ENCODE peak calls at places on chromosome 6, in four cellular contexts. One of them, this sample, is unnamed.

GRCh38 chr6:134422426-134423231 is 104.7 kb upstream of the SGK1 start:
- DNase-seq in trophoblast cell: peak
- DNase-seq in IMR-90: peak
- DNase-seq in mesendoderm: peak
- DNase-seq in this sample: no peak

GRCh38 chr6:150878347-150879213 is 13.1 kb downstream of the MTHFD1L start:
- DNase-seq in trophoblast cell: no peak
- DNase-seq in IMR-90: no peak
- DNase-seq in mesendoderm: peak
- DNase-seq in this sample: peak

GRCh38 chr6:139625081-139625939 is 250.9 kb upstream of the CITED2 start:
- DNase-seq in trophoblast cell: no peak
- DNase-seq in IMR-90: no peak
- DNase-seq in mesendoderm: no peak
- DNase-seq in this sample: no peak

GRCh38 chr6:129731396-129731795 is 21.4 kb upstream of the ARHGAP18 start:
- DNase-seq in trophoblast cell: no peak
- DNase-seq in IMR-90: no peak
- DNase-seq in mesendoderm: peak
- DNase-seq in this sample: no peak

GRCh38 chr6:42140051-42140450 is 2.4 kb downstream of the C6orf132 start:
- DNase-seq in trophoblast cell: no peak
- DNase-seq in IMR-90: no peak
- DNase-seq in mesendoderm: no peak
- DNase-seq in this sample: no peak

GRCh38 chr6:75932067-75932466 is 140.4 kb downstream of the IMPG1 start:
- DNase-seq in trophoblast cell: peak
- DNase-seq in IMR-90: peak
- DNase-seq in mesendoderm: peak
- DNase-seq in this sample: peak

GRCh38 chr6:126721581-126722145 is 381.7 kb downstream of the CENPW start:
- DNase-seq in trophoblast cell: peak
- DNase-seq in IMR-90: peak
- DNase-seq in mesendoderm: no peak
- DNase-seq in this sample: no peak

GRCh38 chr6:167115054-167115453 is 7.8 kb upstream of the CCR6 start:
- DNase-seq in trophoblast cell: no peak
- DNase-seq in IMR-90: no peak
- DNase-seq in mesendoderm: no peak
- DNase-seq in this sample: no peak

GRCh38 chr6:53066059-53066406 is 829 bp downstream of the FBXO9 start:
- DNase-seq in trophoblast cell: peak
- DNase-seq in IMR-90: peak
- DNase-seq in mesendoderm: peak
- DNase-seq in this sample: no peak

GRCh38 chr6:140546640-140547039 is 1172.2 kb upstream of the CITED2 start:
- DNase-seq in trophoblast cell: no peak
- DNase-seq in IMR-90: peak
- DNase-seq in mesendoderm: no peak
- DNase-seq in this sample: no peak

GRCh38 chr6:147869223-147869600 is 360.7 kb downstream of the SAMD5 start:
- DNase-seq in trophoblast cell: no peak
- DNase-seq in IMR-90: no peak
- DNase-seq in mesendoderm: no peak
- DNase-seq in this sample: no peak

GRCh38 chr6:8219352-8219943 is 117.1 kb upstream of the EEF1E1 start:
- DNase-seq in trophoblast cell: peak
- DNase-seq in IMR-90: peak
- DNase-seq in mesendoderm: peak
- DNase-seq in this sample: no peak

GRCh38 chr6:33823806-33824205 is 20.0 kb upstream of the MLN start:
- DNase-seq in trophoblast cell: no peak
- DNase-seq in IMR-90: no peak
- DNase-seq in mesendoderm: no peak
- DNase-seq in this sample: no peak

GRCh38 chr6:33826537-33826936 is 22.7 kb upstream of the MLN start:
- DNase-seq in trophoblast cell: no peak
- DNase-seq in IMR-90: no peak
- DNase-seq in mesendoderm: no peak
- DNase-seq in this sample: no peak

GRCh38 chr6:33827546-33828451 is 24.0 kb upstream of the MLN start:
- DNase-seq in trophoblast cell: no peak
- DNase-seq in IMR-90: peak
- DNase-seq in mesendoderm: no peak
- DNase-seq in this sample: no peak

GRCh38 chr6:33822575-33823395 is 19.0 kb upstream of the MLN start:
- DNase-seq in trophoblast cell: no peak
- DNase-seq in IMR-90: no peak
- DNase-seq in mesendoderm: peak
- DNase-seq in this sample: peak

GRCh38 chr6:33824461-33825154 is 20.8 kb upstream of the MLN start:
- DNase-seq in trophoblast cell: no peak
- DNase-seq in IMR-90: peak
- DNase-seq in mesendoderm: peak
- DNase-seq in this sample: no peak
- H2BK120ac ChIP-seq in trophoblast cell: no peak
- H2BK120ac ChIP-seq in IMR-90: peak
- H2BK120ac ChIP-seq in mesendoderm: no peak
- H2BK120ac ChIP-seq in this sample: no peak

GRCh38 chr6:158026054-158026900 is 44.6 kb downstream of the SYNJ2 start:
- DNase-seq in trophoblast cell: peak
- DNase-seq in IMR-90: peak
- DNase-seq in mesendoderm: peak
- DNase-seq in this sample: peak

GRCh38 chr6:158027590-158028285 is 46.1 kb downstream of the SYNJ2 start:
- DNase-seq in trophoblast cell: no peak
- DNase-seq in IMR-90: no peak
- DNase-seq in mesendoderm: peak
- DNase-seq in this sample: no peak

GRCh38 chr6:158028421-158028820 is 46.8 kb downstream of the SYNJ2 start:
- DNase-seq in trophoblast cell: no peak
- DNase-seq in IMR-90: no peak
- DNase-seq in mesendoderm: no peak
- DNase-seq in this sample: no peak

GRCh38 chr6:158028876-158029275 is 47.2 kb downstream of the SYNJ2 start:
- DNase-seq in trophoblast cell: no peak
- DNase-seq in IMR-90: no peak
- DNase-seq in mesendoderm: no peak
- DNase-seq in this sample: no peak

DNA sequence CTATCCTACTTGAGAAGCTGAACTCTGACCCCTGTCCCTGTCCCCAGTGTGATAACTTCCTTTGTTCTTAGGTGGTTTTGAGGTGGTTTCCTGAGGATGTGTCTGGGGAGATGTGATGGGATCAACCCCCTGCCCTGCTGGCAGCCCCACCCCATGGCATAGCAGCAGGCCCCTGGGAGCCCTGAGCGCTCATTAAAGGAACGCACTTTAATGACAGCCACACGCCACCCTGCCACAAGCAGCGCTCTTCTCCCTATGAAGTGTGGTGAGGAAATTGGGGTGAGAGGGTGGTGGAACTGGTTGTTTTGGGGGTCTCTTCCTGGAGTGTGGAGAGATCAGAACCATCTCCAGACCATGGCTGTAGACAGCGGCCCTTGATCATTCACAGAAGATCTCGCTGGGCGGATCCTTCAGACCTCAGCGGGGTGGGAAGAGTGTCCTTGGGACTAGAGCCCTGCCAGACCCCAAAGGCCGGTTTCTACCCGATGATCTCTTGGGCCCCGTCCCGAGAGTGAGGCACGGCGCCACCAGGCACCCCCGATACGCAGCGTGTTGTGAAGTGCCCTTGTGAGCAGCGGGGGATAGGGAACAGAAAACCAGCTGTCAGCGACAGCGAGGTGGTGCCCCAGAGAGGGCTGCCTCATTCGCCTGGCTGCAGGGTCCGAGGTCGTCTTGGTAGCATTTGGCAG is 45.4 kb downstream of the SYNJ2 start:
- DNase-seq in trophoblast cell: no peak
- DNase-seq in IMR-90: no peak
- DNase-seq in mesendoderm: no peak
- DNase-seq in this sample: no peak
- H2BK120ac ChIP-seq in trophoblast cell: peak
- H2BK120ac ChIP-seq in IMR-90: peak
- H2BK120ac ChIP-seq in mesendoderm: no peak
- H2BK120ac ChIP-seq in this sample: no peak

GRCh38 chr6:12008366-12009179 is 3.5 kb upstream of the HIVEP1 start:
- DNase-seq in trophoblast cell: peak
- DNase-seq in IMR-90: peak
- DNase-seq in mesendoderm: peak
- DNase-seq in this sample: peak
- H2BK120ac ChIP-seq in trophoblast cell: peak
- H2BK120ac ChIP-seq in IMR-90: peak
- H2BK120ac ChIP-seq in mesendoderm: peak
- H2BK120ac ChIP-seq in this sample: no peak

GRCh38 chr6:6818078-6818639 is 229.6 kb downstream of the LY86 start:
- DNase-seq in trophoblast cell: no peak
- DNase-seq in IMR-90: no peak
- DNase-seq in mesendoderm: no peak
- DNase-seq in this sample: no peak
- H2BK120ac ChIP-seq in trophoblast cell: no peak
- H2BK120ac ChIP-seq in IMR-90: no peak
- H2BK120ac ChIP-seq in mesendoderm: no peak
- H2BK120ac ChIP-seq in this sample: no peak

DNA sequence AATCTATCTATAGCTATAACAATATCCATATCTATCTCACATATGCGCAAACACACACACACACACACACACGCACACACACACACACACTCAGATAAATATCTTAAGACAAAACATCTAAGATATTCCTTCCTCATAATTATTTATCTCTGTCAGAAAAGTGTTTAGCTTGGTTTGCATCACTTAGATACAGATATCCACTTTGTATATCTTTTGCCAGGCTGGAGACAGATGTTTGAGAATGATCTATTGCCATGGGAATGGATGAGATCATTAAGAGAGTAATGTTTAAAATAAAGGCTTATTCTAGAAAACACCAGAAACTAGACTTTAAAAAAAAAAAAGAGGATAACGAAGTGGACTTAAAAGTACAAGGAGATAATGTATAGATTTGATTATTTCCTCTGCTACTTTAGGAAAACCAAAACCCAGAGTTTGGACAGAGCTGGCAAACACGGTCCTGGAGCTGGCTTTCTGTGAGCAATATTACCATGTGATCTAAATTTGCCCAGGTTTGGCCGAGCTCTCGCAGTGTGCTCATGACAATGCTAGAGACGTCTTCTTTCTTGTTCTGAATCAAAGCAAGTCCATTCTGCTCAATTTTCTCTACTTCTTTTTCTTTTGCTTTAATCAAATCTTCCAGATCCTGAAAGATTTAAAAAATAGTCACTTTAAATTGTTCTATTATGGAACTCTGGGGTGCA is 411.8 kb downstream of the SYNE1 start:
- DNase-seq in trophoblast cell: no peak
- DNase-seq in IMR-90: peak
- DNase-seq in mesendoderm: no peak
- DNase-seq in this sample: no peak
- H2BK120ac ChIP-seq in trophoblast cell: no peak
- H2BK120ac ChIP-seq in IMR-90: no peak
- H2BK120ac ChIP-seq in mesendoderm: no peak
- H2BK120ac ChIP-seq in this sample: no peak

DNA sequence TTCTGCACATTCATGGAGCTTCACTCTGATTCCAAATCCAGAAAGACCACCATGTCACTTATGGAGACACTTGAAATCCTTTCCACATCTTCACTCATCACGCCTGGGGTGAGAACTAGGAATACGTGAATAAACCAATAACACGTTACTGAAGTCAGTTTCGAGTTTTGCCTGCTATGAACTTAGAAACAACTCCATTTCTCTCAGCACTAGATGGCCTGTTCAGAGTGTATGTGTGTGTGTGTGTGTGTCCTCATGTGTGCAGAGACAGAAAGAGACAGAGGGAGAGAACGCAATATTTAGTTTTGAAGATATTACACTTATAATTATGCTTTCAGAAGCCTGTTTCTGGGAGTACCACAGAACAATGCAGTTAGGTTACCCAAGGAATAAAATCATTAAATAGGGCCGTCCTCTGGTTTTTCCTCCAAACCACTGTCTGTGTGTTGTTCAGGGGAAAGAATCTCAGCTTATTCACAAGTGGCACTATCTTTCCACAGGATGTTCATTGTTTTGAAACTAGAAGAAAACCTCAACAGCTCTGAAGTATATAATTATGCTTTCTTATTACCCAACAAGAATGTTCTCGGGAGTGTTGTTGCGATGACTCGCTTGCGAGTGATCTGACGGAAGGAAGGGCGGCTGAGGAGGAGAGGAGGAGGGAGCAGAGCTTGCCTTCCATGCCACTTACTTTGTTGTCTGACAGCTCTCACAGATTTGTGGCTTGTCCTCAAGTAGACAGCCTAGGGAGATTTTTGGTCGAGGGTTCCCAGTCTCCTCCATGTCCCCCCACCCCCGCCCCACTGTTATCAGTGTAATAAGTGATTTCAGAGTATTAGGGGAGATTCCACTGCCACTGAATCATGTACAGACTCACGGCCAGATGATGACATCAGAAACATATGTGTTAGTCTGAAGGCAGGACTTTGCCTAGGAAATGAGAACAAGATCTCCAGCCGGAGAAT is 80.9 kb upstream of the CCN6 start:
- DNase-seq in trophoblast cell: peak
- DNase-seq in IMR-90: peak
- DNase-seq in mesendoderm: peak
- DNase-seq in this sample: no peak
- H2BK120ac ChIP-seq in trophoblast cell: peak
- H2BK120ac ChIP-seq in IMR-90: peak
- H2BK120ac ChIP-seq in mesendoderm: no peak
- H2BK120ac ChIP-seq in this sample: no peak

GRCh38 chr6:35312076-35312762 is 14.6 kb downstream of the DEF6 start:
- DNase-seq in trophoblast cell: no peak
- DNase-seq in IMR-90: no peak
- DNase-seq in mesendoderm: no peak
- DNase-seq in this sample: peak
- H2BK120ac ChIP-seq in trophoblast cell: no peak
- H2BK120ac ChIP-seq in IMR-90: no peak
- H2BK120ac ChIP-seq in mesendoderm: no peak
- H2BK120ac ChIP-seq in this sample: no peak

GRCh38 chr6:16216501-16217155 is 21.8 kb upstream of the GMPR start:
- DNase-seq in trophoblast cell: no peak
- DNase-seq in IMR-90: no peak
- DNase-seq in mesendoderm: no peak
- DNase-seq in this sample: no peak
- H2BK120ac ChIP-seq in trophoblast cell: peak
- H2BK120ac ChIP-seq in IMR-90: peak
- H2BK120ac ChIP-seq in mesendoderm: no peak
- H2BK120ac ChIP-seq in this sample: no peak

GRCh38 chr6:138263963-138264362 is 45.7 kb upstream of the PBOV1 start:
- DNase-seq in trophoblast cell: no peak
- DNase-seq in IMR-90: no peak
- DNase-seq in mesendoderm: no peak
- DNase-seq in this sample: no peak
- H2BK120ac ChIP-seq in trophoblast cell: no peak
- H2BK120ac ChIP-seq in IMR-90: no peak
- H2BK120ac ChIP-seq in mesendoderm: no peak
- H2BK120ac ChIP-seq in this sample: no peak

This sample was measured in H9.